ENCODE peak calls at places on chromosomes 16 and 17, in five cellular contexts. Q is AG09309, A is H1, B is body of pancreas, O is endodermal cell. D is an unnamed sample.
A peak's percentile ranks its signal among the peaks of the same experiment; 100 is the strongest.

GRCh38 chr17:44174427-44174826 is 3.9 kb downstream of the ASB16 start:
- DNase-seq in A (no peak), B (no peak), O (no peak), Q (no peak), D (no peak)

GRCh38 chr17:68533887-68534700 is 21.9 kb downstream of the PRKAR1A start:
- DNase-seq in O (no peak), B (no peak), Q (peak; percentile 55), A (no peak), D (peak; percentile 14)

GRCh38 chr16:22898874-22899348 is 84.9 kb downstream of the HS3ST2 start:
- DNase-seq in A (peak; percentile 93), O (peak; percentile 97), Q (peak; percentile 18), B (peak; percentile 77), D (peak; percentile 13)

GRCh38 chr16:50152386-50152806 is 710 bp upstream of the TENT4B start:
- DNase-seq in Q (no peak), A (peak; percentile 71), O (peak; percentile 67), B (peak; percentile 48), D (no peak)

GRCh38 chr16:87297407-87297806 is 19.8 kb downstream of the C16orf95 start:
- DNase-seq in O (no peak), Q (no peak), A (no peak), B (no peak), D (no peak)

GRCh38 chr16:75860654-75861053 is 134.4 kb upstream of the CPHXL start:
- DNase-seq in Q (no peak), A (no peak), O (peak; percentile 53), B (peak; percentile 10), D (no peak)

GRCh38 chr16:28291651-28292626 is at the start of gene SBK1:
- DNase-seq in A (peak; percentile 83), O (peak; percentile 89), B (peak; percentile 81), Q (no peak), D (peak; percentile 25)

GRCh38 chr17:2202996-2203575 is 100.5 kb downstream of the SMG6 start:
- DNase-seq in A (no peak), Q (no peak), O (no peak), B (no peak), D (no peak)

GRCh38 chr16:86783626-86784266 is 205.4 kb downstream of the FOXL1 start:
- DNase-seq in B (no peak), A (no peak), Q (no peak), O (no peak), D (no peak)

GRCh38 chr17:68381076-68381900 is 76.0 kb downstream of the WIPI1 start:
- DNase-seq in O (no peak), B (peak; percentile 66), Q (peak; percentile 97), A (no peak), D (peak; percentile 75)

GRCh38 chr16:19677403-19677802 is 40.6 kb downstream of the KNOP1 start:
- DNase-seq in A (no peak), Q (no peak), B (no peak), O (no peak), D (no peak)

GRCh38 chr16:19678804-19679203 is 39.2 kb downstream of the KNOP1 start:
- DNase-seq in Q (no peak), B (no peak), O (no peak), A (no peak), D (no peak)

GRCh38 chr16:19681637-19682036 is 36.4 kb downstream of the KNOP1 start:
- DNase-seq in O (no peak), Q (no peak), A (no peak), B (no peak), D (no peak)

GRCh38 chr16:19683453-19684236 is 34.4 kb downstream of the KNOP1 start:
- DNase-seq in B (no peak), A (no peak), O (no peak), Q (no peak), D (no peak)

DNA sequence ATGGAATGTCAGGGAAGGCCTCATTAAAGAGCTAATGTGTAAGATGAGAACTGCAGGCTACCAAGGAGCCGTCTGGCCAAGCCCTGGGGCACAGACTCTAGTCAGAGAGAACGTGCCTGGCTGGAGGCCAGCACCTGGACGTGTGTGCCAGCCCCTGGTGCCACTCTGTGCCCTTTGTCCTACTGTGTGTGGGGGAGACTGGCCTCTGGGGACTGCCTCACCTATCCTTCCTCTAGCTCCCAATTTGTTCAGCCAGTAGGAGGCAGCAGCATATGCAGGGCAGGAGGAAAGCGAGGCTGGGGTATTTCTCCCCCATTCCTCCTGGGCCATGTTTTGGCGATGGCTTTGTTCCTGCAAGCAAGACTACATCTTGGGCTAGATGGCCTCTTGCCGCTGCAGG is 37.1 kb downstream of the KNOP1 start:
- DNase-seq in B (no peak), O (peak; percentile 58), A (peak; percentile 61), Q (no peak), D (no peak)
- TF ChIP-seq CTCF in B (no peak), O (peak; percentile 53), A (peak; percentile 70), Q (peak; percentile 21), D (peak; percentile 38)

DNA sequence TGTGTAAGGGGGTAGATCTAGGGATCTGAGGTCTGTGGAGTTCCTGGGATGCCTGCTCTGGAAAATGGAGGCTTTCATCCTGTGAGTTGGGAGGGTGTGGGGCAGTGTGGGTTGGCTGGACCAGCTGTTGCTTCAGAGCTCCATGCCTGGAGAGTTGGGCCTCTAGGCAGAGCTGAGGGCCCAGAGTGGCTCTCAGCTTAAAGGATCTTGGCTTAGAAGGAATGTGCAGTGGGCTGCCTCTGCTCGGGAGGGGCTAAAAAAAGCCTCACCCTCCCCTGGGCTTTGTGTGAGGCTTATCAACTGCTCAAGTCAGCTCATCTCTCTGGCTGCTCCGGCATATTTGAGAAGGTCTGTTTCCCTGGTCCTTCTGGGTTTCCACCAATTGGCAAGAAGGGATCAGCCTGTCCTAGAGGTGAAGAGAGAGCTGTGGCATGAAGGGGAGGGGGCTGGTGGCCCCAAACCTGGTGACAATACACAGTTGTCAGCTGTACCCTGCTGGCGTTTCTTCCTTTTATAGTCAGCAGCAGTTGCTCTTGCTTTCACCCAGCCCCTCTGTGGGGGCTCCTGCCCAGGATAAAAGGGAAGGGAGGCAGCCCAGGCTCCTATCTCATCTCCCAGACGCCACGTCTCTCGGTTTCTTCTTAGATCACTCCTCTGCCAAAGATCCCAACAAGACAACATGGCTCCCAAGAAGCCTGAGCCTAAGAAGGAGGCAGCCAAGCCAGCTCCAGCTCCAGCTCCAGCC is at the start of gene MYL4:
- DNase-seq in B (no peak), Q (no peak), O (peak; percentile 70), A (no peak), D (no peak)
- H3K4me3 ChIP-seq in B (no peak within 1 kb of the TSS), Q (no peak within 1 kb of the TSS), O (peak within 1 kb of the TSS; percentile 79), A (no peak within 1 kb of the TSS), D (no peak within 1 kb of the TSS)

DNA sequence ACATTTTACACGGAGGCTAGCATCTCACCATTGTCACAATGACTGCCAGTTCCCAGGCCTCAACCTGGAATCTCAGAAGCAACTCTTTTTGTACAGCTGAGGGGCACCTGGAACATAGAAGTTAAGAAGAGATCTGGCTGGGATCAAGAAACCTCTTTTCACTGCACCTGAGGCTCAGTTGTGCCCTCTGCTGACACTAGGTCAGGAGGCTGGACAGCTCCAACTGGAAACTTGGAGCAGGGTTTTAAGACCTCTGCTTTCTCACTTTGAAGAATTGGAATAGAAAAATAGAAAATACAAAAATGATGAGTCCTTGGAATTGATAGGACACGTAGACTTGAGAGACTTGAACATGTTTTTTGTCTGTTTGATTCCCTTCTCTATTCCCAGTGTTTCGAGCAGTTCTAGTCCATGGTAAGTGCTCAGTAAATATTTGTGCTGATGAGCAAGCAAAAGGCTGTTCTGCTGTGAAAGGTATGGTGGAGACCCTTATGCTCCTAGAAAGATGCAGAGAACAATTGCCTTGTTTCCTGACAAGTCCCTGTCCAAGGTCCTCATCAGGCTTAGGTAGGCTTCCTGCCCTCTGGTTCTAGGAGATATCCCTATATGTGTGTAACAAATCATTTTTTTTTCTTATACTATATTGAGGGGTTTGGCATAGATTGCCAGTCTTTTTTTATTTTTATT is 13.6 kb upstream of the PPM1D start:
- DNase-seq in A (no peak), Q (no peak), B (peak; percentile 12), O (peak; percentile 85), D (no peak)
- TF ChIP-seq CTCF in A (peak; percentile 56), Q (peak; percentile 24), B (no peak), O (peak; percentile 68), D (peak; percentile 49)

GRCh38 chr17:47872019-47872650 is 21.2 kb upstream of the SP6 start:
- DNase-seq in Q (no peak), A (no peak), O (peak; percentile 86), B (no peak), D (no peak)

GRCh38 chr17:47871048-47871447 is 20.1 kb upstream of the SP6 start:
- DNase-seq in Q (no peak), A (no peak), B (no peak), O (no peak), D (no peak)

GRCh38 chr17:47873200-47874090 is 22.5 kb upstream of the SP6 start:
- DNase-seq in B (no peak), O (no peak), A (peak; percentile 54), Q (no peak), D (no peak)

GRCh38 chr17:47875011-47875471 is 21.0 kb upstream of the SP2 start:
- DNase-seq in B (no peak), O (no peak), A (no peak), Q (no peak), D (no peak)

DNA sequence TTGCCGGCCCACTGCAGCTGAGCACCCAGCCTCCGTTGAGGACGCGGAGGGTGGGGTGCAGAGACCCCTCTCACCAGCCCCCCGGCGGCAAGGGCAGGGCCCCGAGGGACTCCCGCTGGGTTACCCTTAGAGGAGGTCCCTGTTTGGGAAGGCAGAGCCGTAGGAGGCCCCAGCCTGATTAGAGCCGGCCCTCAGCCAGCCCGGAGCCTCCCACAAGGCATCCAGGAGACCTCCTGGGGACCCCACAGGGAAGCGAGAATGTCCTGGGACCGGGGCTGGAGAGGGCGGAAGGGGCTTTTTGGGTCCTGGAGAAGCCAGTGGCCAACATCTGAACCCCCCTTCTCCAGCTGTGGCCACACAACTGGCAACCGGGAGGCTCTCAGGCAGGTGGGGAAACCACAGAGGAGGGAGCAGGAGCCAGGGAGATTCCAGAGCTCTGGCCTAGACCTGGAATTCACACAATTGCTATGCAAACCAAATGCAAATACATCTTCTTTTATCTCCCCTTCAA is 21.7 kb upstream of the SP6 start:
- DNase-seq in O (peak; percentile 87), B (no peak), A (peak; percentile 79), Q (no peak), D (no peak)
- H3K4me3 ChIP-seq in O (no peak overlapping the region), B (no peak overlapping the region), A (peak overlapping the region; percentile 53), Q (peak overlapping the region; percentile 8), D (no peak overlapping the region)